ENCODE peak calls at places on chromosomes 13 and 19, in seven cellular contexts. Y is mucosa of descending colon, F is cardiac fibroblast, R is endodermal cell, S is bronchial epithelial cell, D is pancreas, L is neural progenitor cell. A is an unnamed sample.

GRCh38 chr19:47520839-47521238 is 6.0 kb upstream of the NAPA start:
- DNase-seq in Y (no peak), F (no peak), R (no peak), S (no peak), D (no peak), L (no peak), A (no peak)

GRCh38 chr19:38653028-38653571 is 5.7 kb downstream of the ACTN4 start:
- DNase-seq in Y (peak), F (peak), R (no peak), S (peak), D (peak), L (no peak), A (no peak)

GRCh38 chr13:29454931-29455481 is 140.5 kb downstream of the SLC7A1 start:
- DNase-seq in Y (no peak), F (peak), R (peak), S (peak), D (no peak), L (peak), A (no peak)

GRCh38 chr13:45179428-45179827 is 21.4 kb downstream of the KCTD4 start:
- DNase-seq in Y (no peak), F (no peak), R (no peak), S (no peak), D (no peak), L (no peak), A (no peak)

GRCh38 chr13:106391271-106391670 is 144.2 kb downstream of the EFNB2 start:
- DNase-seq in Y (no peak), F (no peak), R (no peak), S (peak), D (no peak), L (no peak), A (no peak)

GRCh38 chr19:39341122-39341719 is 1.0 kb upstream of the SAMD4B start:
- DNase-seq in Y (peak), F (no peak), R (peak), S (no peak), D (peak), L (peak), A (peak)

GRCh38 chr13:76928456-76928855 is 19.9 kb upstream of the ACOD1 start:
- DNase-seq in Y (no peak), F (no peak), R (no peak), S (peak), D (no peak), L (no peak), A (no peak)

GRCh38 chr13:33940898-33941297 is 122.9 kb downstream of the RFC3 start:
- DNase-seq in Y (no peak), F (peak), R (peak), S (peak), D (no peak), L (peak), A (no peak)

GRCh38 chr19:7265963-7266362 is 28.3 kb downstream of the INSR start:
- DNase-seq in Y (no peak), F (no peak), R (no peak), S (no peak), D (peak), L (no peak), A (no peak)

GRCh38 chr13:87893186-87893585 is 222.0 kb downstream of the SLITRK5 start:
- DNase-seq in Y (no peak), F (no peak), R (no peak), S (no peak), D (no peak), L (no peak), A (no peak)

GRCh38 chr13:49938274-49938673 is 2.1 kb upstream of the SPRYD7 start:
- DNase-seq in Y (no peak), F (no peak), R (no peak), S (no peak), D (no peak), L (no peak), A (no peak)

GRCh38 chr19:1804858-1805257 is 7.2 kb downstream of the ATP8B3 start:
- DNase-seq in Y (no peak), F (no peak), R (no peak), S (no peak), D (no peak), L (no peak), A (no peak)

GRCh38 chr19:3459322-3459881 is 20.9 kb downstream of the SMIM24 start:
- DNase-seq in Y (peak), F (peak), R (peak), S (no peak), D (peak), L (no peak), A (no peak)

GRCh38 chr13:39602614-39603366 is at the start of gene LHFPL6:
- DNase-seq in Y (peak), F (peak), R (peak), S (peak), D (peak), L (peak), A (peak)
- TF ChIP-seq CTCF in Y (no peak), F (peak), R (peak), S (peak), D (no peak), L (peak), A (no peak)

GRCh38 chr13:66492479-66492878 is 737.7 kb downstream of the PCDH9 start:
- DNase-seq in Y (no peak), F (no peak), R (peak), S (peak), D (no peak), L (peak), A (no peak)
- TF ChIP-seq CTCF in Y (no peak), F (peak), R (peak), S (peak), D (no peak), L (peak), A (peak)

DNA sequence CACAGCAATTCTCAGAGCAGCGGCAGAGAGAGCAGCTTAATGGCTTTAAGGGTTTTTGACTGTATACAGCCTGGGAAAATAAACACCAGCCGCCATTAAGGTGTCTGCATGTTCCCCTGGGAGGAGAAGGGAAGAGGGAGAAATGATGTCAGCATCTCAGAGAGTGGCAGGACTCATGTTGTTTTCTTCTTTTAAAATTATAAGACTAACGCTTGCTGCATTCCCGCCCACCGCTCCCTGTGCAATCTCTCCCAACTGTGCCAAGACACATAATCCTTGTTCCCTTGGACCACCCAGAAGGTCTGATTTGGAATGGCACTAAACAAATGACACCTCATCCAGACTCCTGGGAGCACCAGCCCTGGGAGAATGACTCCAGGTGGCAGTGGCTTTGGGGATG is 27.7 kb upstream of the FAM216B start:
- DNase-seq in Y (no peak), F (peak), R (no peak), S (no peak), D (no peak), L (no peak), A (no peak)
- TF ChIP-seq CTCF in Y (no peak), F (no peak), R (no peak), S (no peak), D (no peak), L (no peak), A (no peak)

DNA sequence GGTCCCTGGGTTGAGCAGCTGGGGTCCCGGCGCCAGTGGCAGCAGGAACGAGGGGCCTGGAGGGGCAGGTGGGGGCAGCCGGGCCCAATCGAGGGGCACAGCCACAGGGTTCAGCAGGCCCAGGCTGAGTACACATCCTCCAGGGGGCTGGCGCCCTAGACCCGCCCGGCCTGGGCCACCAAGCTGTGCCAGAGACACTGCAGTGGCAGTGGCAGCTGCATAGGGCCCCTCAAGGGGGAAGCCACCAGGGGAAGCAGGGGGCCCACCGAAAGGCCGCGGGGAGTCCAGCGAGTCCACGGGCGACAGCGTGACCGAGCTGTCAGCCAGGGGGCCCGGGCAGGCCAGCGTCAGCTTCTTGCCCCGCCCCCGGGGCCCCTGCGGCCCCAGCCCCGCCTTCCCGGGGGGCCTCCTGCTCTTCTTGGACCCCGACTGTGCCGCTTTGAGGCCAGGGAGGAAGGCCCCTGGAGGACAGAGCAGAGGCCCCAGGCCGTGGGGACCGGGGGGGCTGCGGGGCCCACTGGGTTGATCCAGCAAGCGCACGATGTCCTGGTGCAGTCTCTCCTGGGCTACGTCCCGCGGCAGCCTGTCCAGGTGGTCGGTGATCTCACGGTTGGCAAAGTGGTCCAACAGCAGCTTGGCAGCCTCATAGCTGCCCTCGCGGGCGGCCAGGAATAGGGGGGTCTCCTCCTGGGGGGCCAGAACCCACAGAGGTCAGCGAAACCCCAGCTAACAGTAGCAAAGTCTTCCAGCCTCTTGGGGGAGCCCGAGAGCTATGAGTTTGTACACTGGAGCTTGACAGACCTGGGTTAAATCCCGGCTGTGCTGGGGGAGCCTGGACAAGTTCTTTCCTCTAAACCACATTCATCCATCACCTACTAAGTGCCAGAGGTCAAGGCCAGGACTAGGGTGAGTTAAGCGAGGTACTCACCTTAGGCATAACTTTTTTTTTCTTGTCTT is 39.5 kb downstream of the NOTCH3 start:
- DNase-seq in Y (no peak), F (peak), R (no peak), S (no peak), D (no peak), L (no peak), A (no peak)
- TF ChIP-seq CTCF in Y (no peak), F (peak), R (peak), S (peak), D (no peak), L (peak), A (no peak)

DNA sequence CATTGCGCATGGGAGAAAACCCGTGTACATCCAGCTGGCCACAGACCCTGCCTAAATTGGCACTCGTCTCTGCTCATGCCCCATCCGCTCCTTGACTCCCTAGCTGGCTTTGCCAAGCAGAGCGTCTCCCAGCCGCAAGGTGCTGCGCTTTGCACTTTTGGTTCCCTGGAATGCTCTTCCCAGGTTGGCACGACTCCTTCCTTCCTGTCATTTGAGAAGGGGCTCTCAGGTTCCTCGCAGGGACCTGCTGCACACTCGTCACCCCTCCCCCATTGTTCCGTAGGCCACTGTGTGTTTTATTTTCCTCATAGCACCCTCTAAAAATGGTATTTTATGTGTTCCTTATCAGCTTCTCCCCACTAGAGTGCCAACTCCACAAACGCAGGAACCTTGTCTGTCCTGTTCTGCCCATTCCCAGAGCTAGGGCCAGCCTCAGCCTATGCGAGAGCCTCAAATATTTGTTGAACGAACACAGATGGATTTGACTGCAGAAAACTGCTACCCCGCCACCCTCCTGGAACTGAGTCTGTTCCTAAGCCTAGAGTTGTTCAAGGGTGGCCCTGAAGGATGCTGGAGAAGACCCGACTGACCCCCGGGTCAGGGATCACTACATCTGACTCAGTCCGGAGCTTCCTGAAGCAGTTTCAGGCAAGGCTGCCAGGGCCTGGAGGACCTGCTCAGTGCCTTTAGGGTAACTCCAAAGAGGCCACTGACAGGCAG is 8.4 kb upstream of the CEBPA start:
- DNase-seq in Y (peak), F (no peak), R (no peak), S (peak), D (peak), L (no peak), A (no peak)
- TF ChIP-seq CTCF in Y (no peak), F (no peak), R (no peak), S (peak), D (no peak), L (no peak), A (no peak)

GRCh38 chr19:45079063-45079910 is at the start of gene GEMIN7:
- DNase-seq in Y (peak), F (peak), R (peak), S (peak), D (peak), L (peak), A (peak)
- TF ChIP-seq CTCF in Y (no peak), F (no peak), R (peak), S (peak), D (no peak), L (peak), A (no peak)

DNA sequence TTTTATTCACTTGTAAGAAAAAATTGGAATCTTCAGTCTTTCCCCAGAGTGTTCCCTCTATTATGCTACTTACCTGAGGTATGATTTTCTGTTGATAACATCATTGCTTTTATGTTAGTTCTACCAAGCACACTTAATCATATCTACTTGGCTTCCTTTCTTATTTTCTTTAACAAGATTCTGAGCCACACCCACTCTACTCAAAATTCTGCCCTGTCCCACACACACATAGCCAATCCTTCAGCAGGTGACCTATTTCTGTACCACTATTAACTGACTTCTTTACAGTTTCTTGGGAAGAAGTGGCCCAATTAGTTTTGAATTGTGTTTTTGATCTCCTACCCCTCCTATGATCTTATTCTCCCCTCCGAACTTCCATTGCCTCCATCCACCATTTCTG is 215.7 kb downstream of the PCDH9 start:
- DNase-seq in Y (no peak), F (no peak), R (no peak), S (no peak), D (no peak), L (no peak), A (no peak)
- TF ChIP-seq CTCF in Y (no peak), F (no peak), R (no peak), S (no peak), D (no peak), L (no peak), A (no peak)

DNA sequence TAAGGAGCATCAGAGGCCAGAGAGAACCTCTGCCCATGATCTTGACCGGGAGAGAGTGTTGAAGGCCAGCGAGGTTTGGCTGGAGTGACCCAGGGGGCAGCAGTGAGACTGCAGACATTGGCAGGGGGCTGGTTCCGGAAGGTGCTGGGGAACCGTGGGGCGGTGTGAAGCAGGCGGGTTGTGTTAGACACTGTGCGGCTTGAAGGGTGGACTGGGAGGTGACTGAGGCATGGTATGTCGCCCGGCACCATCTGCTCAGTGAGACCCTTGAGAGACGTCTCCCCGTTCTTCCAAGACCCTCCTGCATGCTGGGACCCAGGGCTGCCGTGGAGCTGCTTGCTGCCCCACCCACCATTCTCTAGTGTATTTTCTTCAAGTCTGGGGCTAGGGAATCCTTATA is 24.6 kb downstream of the CARM1 start:
- DNase-seq in Y (no peak), F (no peak), R (peak), S (no peak), D (no peak), L (no peak), A (peak)
- TF ChIP-seq CTCF in Y (no peak), F (no peak), R (peak), S (peak), D (no peak), L (no peak), A (no peak)

GRCh38 chr13:112963641-112964040 is 5.4 kb upstream of the MCF2L start:
- DNase-seq in Y (peak), F (no peak), R (no peak), S (no peak), D (no peak), L (no peak), A (peak)

GRCh38 chr13:112965103-112965502 is 3.9 kb upstream of the MCF2L start:
- DNase-seq in Y (peak), F (no peak), R (no peak), S (no peak), D (no peak), L (no peak), A (no peak)

GRCh38 chr13:112967666-112968379 is 1.2 kb upstream of the MCF2L start:
- DNase-seq in Y (peak), F (no peak), R (no peak), S (no peak), D (no peak), L (peak), A (no peak)

GRCh38 chr13:112966776-112967175 is 2.2 kb upstream of the MCF2L start:
- DNase-seq in Y (peak), F (no peak), R (no peak), S (no peak), D (no peak), L (no peak), A (no peak)

DNA sequence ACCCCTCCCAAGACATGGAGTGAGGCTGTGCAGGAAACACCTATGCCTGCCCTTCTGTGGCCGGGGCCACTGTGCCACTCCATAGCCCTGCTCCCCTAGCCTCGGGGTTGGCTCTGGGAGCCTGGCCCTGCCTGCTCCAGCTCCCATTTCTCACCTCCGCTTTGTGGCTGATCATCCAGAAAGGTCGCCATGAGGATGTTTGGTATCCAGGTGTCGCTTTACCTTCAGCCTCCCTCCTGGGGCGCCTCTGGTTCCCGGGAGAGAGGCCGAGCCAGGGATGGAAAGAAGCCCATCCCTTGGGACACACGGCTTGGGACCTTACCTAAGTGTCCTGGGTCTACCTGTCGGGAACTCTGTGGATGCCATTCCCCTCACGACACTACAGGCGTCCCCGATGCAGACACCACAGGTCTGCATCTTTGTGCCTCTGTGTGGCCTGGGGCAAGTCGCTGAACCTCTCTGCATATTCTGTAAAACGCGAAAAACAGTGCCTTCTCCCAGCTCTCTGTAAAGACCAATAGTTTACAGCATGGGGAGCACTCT is 3.4 kb upstream of the MCF2L start:
- DNase-seq in Y (peak), F (no peak), R (no peak), S (no peak), D (no peak), L (no peak), A (no peak)
- TF ChIP-seq CTCF in Y (no peak), F (no peak), R (no peak), S (no peak), D (no peak), L (no peak), A (no peak)

DNA sequence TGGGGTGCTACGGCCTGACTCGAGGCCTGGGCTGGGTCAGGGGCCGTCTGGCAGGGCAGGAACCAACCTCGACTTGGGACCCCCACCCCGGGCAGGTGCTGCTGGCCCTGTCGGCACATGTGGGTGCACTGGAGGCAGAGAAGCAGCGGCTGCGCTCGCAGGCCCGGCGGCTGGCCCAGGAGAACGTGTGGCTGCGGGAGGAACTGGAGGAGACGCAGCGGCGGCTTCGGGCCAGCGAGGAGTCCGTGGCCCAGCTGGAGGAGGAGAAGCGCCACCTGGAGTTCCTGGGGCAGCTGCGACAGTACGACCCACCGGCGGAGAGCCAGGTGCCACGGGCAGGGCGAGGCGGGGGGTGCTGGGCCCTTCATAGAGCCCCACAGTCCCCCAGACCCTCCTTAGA is 5.9 kb downstream of the KLC3 start:
- DNase-seq in Y (no peak), F (no peak), R (peak), S (no peak), D (no peak), L (peak), A (no peak)
- TF ChIP-seq CTCF in Y (no peak), F (no peak), R (peak), S (no peak), D (no peak), L (no peak), A (no peak)